ENCODE peak calls at places on chromosomes 11 and 22, in four cellular contexts. One of them, this sample, is unnamed.

GRCh38 chr11:7341551-7341950 is 89.8 kb downstream of the SYT9 start:
- DNase-seq in T-helper 2 cell: no peak
- DNase-seq in IMR-90: no peak
- DNase-seq in right cardiac atrium: no peak
- DNase-seq in this sample: no peak

GRCh38 chr11:1276061-1276790 is 33.2 kb downstream of the TOLLIP start:
- DNase-seq in T-helper 2 cell: no peak
- DNase-seq in IMR-90: no peak
- DNase-seq in right cardiac atrium: peak; percentile 82
- DNase-seq in this sample: no peak

GRCh38 chr11:11586465-11586864 is 35.3 kb downstream of the GALNT18 start:
- DNase-seq in T-helper 2 cell: no peak
- DNase-seq in right cardiac atrium: no peak
- DNase-seq in IMR-90: no peak
- DNase-seq in this sample: no peak

GRCh38 chr11:83092488-83093384 is 21.0 kb upstream of the RAB30 start:
- DNase-seq in IMR-90: peak; percentile 24
- DNase-seq in right cardiac atrium: no peak
- DNase-seq in T-helper 2 cell: no peak
- DNase-seq in this sample: no peak

GRCh38 chr11:14443642-14444041 is 56.0 kb downstream of the COPB1 start:
- DNase-seq in IMR-90: peak; percentile 57
- DNase-seq in T-helper 2 cell: no peak
- DNase-seq in right cardiac atrium: no peak
- DNase-seq in this sample: no peak

GRCh38 chr11:12376259-12376971 is 956 bp upstream of the PARVA start:
- DNase-seq in IMR-90: peak; percentile 91
- DNase-seq in T-helper 2 cell: no peak
- DNase-seq in right cardiac atrium: peak; percentile 74
- DNase-seq in this sample: no peak

GRCh38 chr11:132028380-132029240 is 658.2 kb downstream of the NTM start:
- DNase-seq in IMR-90: peak; percentile 73
- DNase-seq in T-helper 2 cell: peak; percentile 22
- DNase-seq in right cardiac atrium: peak; percentile 42
- DNase-seq in this sample: peak; percentile 36

GRCh38 chr11:65279713-65280459 is 18.1 kb downstream of the POLA2 start:
- DNase-seq in T-helper 2 cell: peak; percentile 46
- DNase-seq in IMR-90: peak; percentile 99
- DNase-seq in right cardiac atrium: no peak
- DNase-seq in this sample: no peak

GRCh38 chr11:68780829-68781228 is 29.5 kb upstream of the TESMIN start:
- DNase-seq in IMR-90: no peak
- DNase-seq in right cardiac atrium: peak; percentile 88
- DNase-seq in T-helper 2 cell: no peak
- DNase-seq in this sample: peak; percentile 81

GRCh38 chr11:121412000-121412587 is 40.0 kb upstream of the SORL1 start:
- DNase-seq in IMR-90: no peak
- DNase-seq in right cardiac atrium: no peak
- DNase-seq in T-helper 2 cell: no peak
- DNase-seq in this sample: no peak

GRCh38 chr11:13717331-13717730 is 48.9 kb downstream of the FAR1 start:
- DNase-seq in right cardiac atrium: no peak
- DNase-seq in T-helper 2 cell: no peak
- DNase-seq in IMR-90: peak; percentile 73
- DNase-seq in this sample: no peak

GRCh38 chr22:19107730-19108074 is 14.5 kb downstream of the DGCR2 start:
- DNase-seq in IMR-90: no peak
- DNase-seq in right cardiac atrium: no peak
- DNase-seq in T-helper 2 cell: no peak
- DNase-seq in this sample: no peak

GRCh38 chr22:17077255-17077654 is 7.5 kb upstream of the IL17RA start:
- DNase-seq in T-helper 2 cell: no peak
- DNase-seq in IMR-90: peak; percentile 88
- DNase-seq in right cardiac atrium: no peak
- DNase-seq in this sample: no peak

GRCh38 chr11:65718964-65719492 is 1.6 kb downstream of the RNASEH2C start:
- DNase-seq in T-helper 2 cell: no peak
- DNase-seq in IMR-90: peak; percentile 12
- DNase-seq in right cardiac atrium: peak; percentile 67
- DNase-seq in this sample: no peak

GRCh38 chr11:16956538-16957153 is 57.6 kb downstream of the PLEKHA7 start:
- DNase-seq in T-helper 2 cell: no peak
- DNase-seq in IMR-90: no peak
- DNase-seq in right cardiac atrium: no peak
- DNase-seq in this sample: no peak

GRCh38 chr11:62142921-62143320 is 19.1 kb downstream of the INCENP start:
- DNase-seq in IMR-90: no peak
- DNase-seq in right cardiac atrium: peak; percentile 92
- DNase-seq in T-helper 2 cell: no peak
- DNase-seq in this sample: no peak

GRCh38 chr11:76140912-76141574 is 65.3 kb downstream of the WNT11 start:
- DNase-seq in IMR-90: no peak
- DNase-seq in T-helper 2 cell: no peak
- DNase-seq in right cardiac atrium: no peak
- DNase-seq in this sample: no peak

GRCh38 chr22:42389137-42389536 is 43.1 kb downstream of the NFAM1 start:
- DNase-seq in IMR-90: no peak
- DNase-seq in right cardiac atrium: no peak
- DNase-seq in T-helper 2 cell: no peak
- DNase-seq in this sample: no peak

GRCh38 chr11:65429724-65430405 is 7.3 kb downstream of the NEAT1 start:
- DNase-seq in T-helper 2 cell: peak; percentile 73
- DNase-seq in right cardiac atrium: peak; percentile 89
- DNase-seq in IMR-90: peak; percentile 80
- DNase-seq in this sample: no peak

GRCh38 chr11:2305140-2305861 is 3.5 kb downstream of the TSPAN32 start:
- DNase-seq in right cardiac atrium: peak; percentile 96
- DNase-seq in IMR-90: peak; percentile 58
- DNase-seq in T-helper 2 cell: peak; percentile 66
- DNase-seq in this sample: peak; percentile 87

GRCh38 chr11:134224710-134225662 is 515 bp downstream of the VPS26B start:
- DNase-seq in right cardiac atrium: peak; percentile 91
- DNase-seq in IMR-90: peak; percentile 7
- DNase-seq in T-helper 2 cell: peak; percentile 83
- DNase-seq in this sample: peak; percentile 76

GRCh38 chr22:40237788-40238424 is 60.2 kb downstream of the TNRC6B start:
- DNase-seq in IMR-90: no peak
- DNase-seq in right cardiac atrium: no peak
- DNase-seq in T-helper 2 cell: no peak
- DNase-seq in this sample: no peak

GRCh38 chr11:8867035-8867434 is 44.0 kb upstream of the AKIP1 start:
- DNase-seq in right cardiac atrium: no peak
- DNase-seq in IMR-90: peak; percentile 16
- DNase-seq in T-helper 2 cell: no peak
- DNase-seq in this sample: no peak

GRCh38 chr11:122976734-122977454 is 4.7 kb downstream of the BSX start:
- DNase-seq in right cardiac atrium: no peak
- DNase-seq in T-helper 2 cell: no peak
- DNase-seq in IMR-90: no peak
- DNase-seq in this sample: peak; percentile 55

GRCh38 chr11:75721852-75722668 is 4.4 kb downstream of the MOGAT2 start:
- DNase-seq in IMR-90: no peak
- DNase-seq in T-helper 2 cell: no peak
- DNase-seq in right cardiac atrium: peak; percentile 68
- DNase-seq in this sample: no peak

GRCh38 chr11:57761301-57762234 is at the start of gene CTNND1:
- DNase-seq in IMR-90: peak; percentile 98
- DNase-seq in T-helper 2 cell: no peak
- DNase-seq in right cardiac atrium: peak; percentile 90
- DNase-seq in this sample: peak; percentile 98

GRCh38 chr11:129440028-129440630 is 64.5 kb downstream of the BARX2 start:
- DNase-seq in IMR-90: no peak
- DNase-seq in T-helper 2 cell: no peak
- DNase-seq in right cardiac atrium: no peak
- DNase-seq in this sample: peak; percentile 37

GRCh38 chr22:42868751-42869251 is 11.7 kb upstream of the ARFGAP3 start:
- DNase-seq in IMR-90: peak; percentile 17
- DNase-seq in T-helper 2 cell: no peak
- DNase-seq in right cardiac atrium: peak; percentile 84
- DNase-seq in this sample: peak; percentile 45

GRCh38 chr11:28459912-28460311 is 351.7 kb downstream of the METTL15 start:
- DNase-seq in IMR-90: no peak
- DNase-seq in T-helper 2 cell: no peak
- DNase-seq in right cardiac atrium: no peak
- DNase-seq in this sample: no peak

GRCh38 chr11:2678396-2678795 is 21.4 kb downstream of the KCNQ1OT1 start:
- DNase-seq in T-helper 2 cell: no peak
- DNase-seq in right cardiac atrium: no peak
- DNase-seq in IMR-90: no peak
- DNase-seq in this sample: no peak

GRCh38 chr22:48141301-48141700 is 1378.9 kb downstream of the TBC1D22A start:
- DNase-seq in T-helper 2 cell: no peak
- DNase-seq in IMR-90: no peak
- DNase-seq in right cardiac atrium: no peak
- DNase-seq in this sample: no peak

GRCh38 chr11:111957663-111958415 is 20.7 kb downstream of the DIXDC1 start:
- DNase-seq in T-helper 2 cell: no peak
- DNase-seq in right cardiac atrium: peak; percentile 55
- DNase-seq in IMR-90: no peak
- DNase-seq in this sample: no peak

GRCh38 chr11:129951201-129951882 is 51.3 kb downstream of the PRDM10 start:
- DNase-seq in right cardiac atrium: no peak
- DNase-seq in T-helper 2 cell: no peak
- DNase-seq in IMR-90: no peak
- DNase-seq in this sample: no peak

GRCh38 chr11:17489729-17490128 is 13.1 kb upstream of the ABCC8 start:
- DNase-seq in IMR-90: no peak
- DNase-seq in T-helper 2 cell: no peak
- DNase-seq in right cardiac atrium: no peak
- DNase-seq in this sample: no peak

GRCh38 chr11:75626692-75627536 is 41.9 kb downstream of the MAP6 start:
- DNase-seq in T-helper 2 cell: no peak
- DNase-seq in IMR-90: peak; percentile 71
- DNase-seq in right cardiac atrium: no peak
- DNase-seq in this sample: no peak

GRCh38 chr11:111918390-111919256 is at the start of gene C11orf52:
- DNase-seq in T-helper 2 cell: no peak
- DNase-seq in right cardiac atrium: peak; percentile 70
- DNase-seq in IMR-90: peak; percentile 57
- DNase-seq in this sample: peak; percentile 84

GRCh38 chr11:94860333-94860732 is 92.2 kb downstream of the AMOTL1 start:
- DNase-seq in T-helper 2 cell: no peak
- DNase-seq in IMR-90: no peak
- DNase-seq in right cardiac atrium: no peak
- DNase-seq in this sample: no peak

GRCh38 chr11:95093548-95093947 is 3.9 kb downstream of the ENDOD1 start:
- DNase-seq in T-helper 2 cell: no peak
- DNase-seq in right cardiac atrium: no peak
- DNase-seq in IMR-90: no peak
- DNase-seq in this sample: no peak

This sample was measured in iPS-NIHi11.